ENCODE peak calls at places on chromosomes 2 and 18, in seven cellular contexts. E is mesendoderm, J is H9, B is fibroblast of lung, F is HepG2, O is colonic mucosa, Z is PC-3. G is an unnamed sample. For H3K4me1, the result is how much of the 10 kb centered on the place peaks cover.

GRCh38 chr2:67877281-67877680 is 185.5 kb downstream of the C1D start:
- DNase-seq in E (peak), J (peak), B (no peak), F (no peak), O (no peak), Z (no peak), G (peak)

GRCh38 chr18:48398074-48398473 is 11.1 kb downstream of the ZBTB7C start:
- DNase-seq in E (no peak), J (no peak), B (no peak), F (no peak), O (no peak), Z (no peak), G (no peak)

GRCh38 chr2:129758461-129759185 is 220.8 kb upstream of the RAB6C start:
- DNase-seq in E (peak), J (peak), B (no peak), F (no peak), O (no peak), Z (no peak), G (no peak)

GRCh38 chr2:204533629-204534370 is 11.5 kb upstream of the PARD3B start:
- DNase-seq in E (no peak), J (no peak), B (peak), F (no peak), O (peak), Z (peak), G (no peak)

GRCh38 chr2:161409308-161409707 is 6.8 kb upstream of the TBR1 start:
- DNase-seq in E (no peak), J (no peak), B (no peak), F (no peak), O (no peak), Z (no peak), G (no peak)

GRCh38 chr2:23850564-23851256 is 76.2 kb downstream of the ATAD2B start:
- DNase-seq in E (peak), J (no peak), B (no peak), F (no peak), O (no peak), Z (no peak), G (no peak)

GRCh38 chr18:47883771-47884413 is 46.6 kb downstream of the SMAD2 start:
- DNase-seq in E (no peak), J (no peak), B (peak), F (no peak), O (peak), Z (peak), G (no peak)

GRCh38 chr2:17543131-17543660 is 2.7 kb downstream of the VSNL1 start:
- DNase-seq in E (peak), J (peak), B (no peak), F (no peak), O (peak), Z (no peak), G (no peak)

GRCh38 chr2:64049633-64050220 is 30.5 kb upstream of the VPS54 start:
- DNase-seq in E (peak), J (peak), B (peak), F (peak), O (peak), Z (peak), G (peak)

GRCh38 chr2:191611614-191612013 is 66.3 kb upstream of the NABP1 start:
- DNase-seq in E (no peak), J (no peak), B (no peak), F (no peak), O (no peak), Z (no peak), G (no peak)

GRCh38 chr18:5393779-5394178 is 98.3 kb upstream of the ZBTB14 start:
- DNase-seq in E (peak), J (no peak), B (peak), F (no peak), O (no peak), Z (peak), G (no peak)

GRCh38 chr2:233346930-233347329 is 7.4 kb upstream of the DGKD start:
- DNase-seq in E (no peak), J (no peak), B (no peak), F (no peak), O (no peak), Z (no peak), G (no peak)

GRCh38 chr2:120599064-120599463 is 136.6 kb upstream of the GLI2 start:
- DNase-seq in E (no peak), J (no peak), B (no peak), F (no peak), O (no peak), Z (no peak), G (peak)

GRCh38 chr2:65612654-65613053 is 180.3 kb upstream of the SPRED2 start:
- DNase-seq in E (no peak), J (no peak), B (peak), F (no peak), O (no peak), Z (peak), G (no peak)

GRCh38 chr18:74241970-74242369 is 49.8 kb downstream of the CYB5A start:
- DNase-seq in E (no peak), J (no peak), B (no peak), F (no peak), O (no peak), Z (no peak), G (no peak)

GRCh38 chr2:133927894-133928293 is 326.0 kb upstream of the MGAT5 start:
- DNase-seq in E (no peak), J (no peak), B (no peak), F (no peak), O (no peak), Z (no peak), G (no peak)
- H3K27ac ChIP-seq in E (no peak), J (no peak), B (no peak), F (no peak), O (no peak), Z (no peak), G (no peak)

GRCh38 chr2:98693477-98693876 is 37.5 kb downstream of the MGAT4A start:
- DNase-seq in E (no peak), J (no peak), B (no peak), F (no peak), O (no peak), Z (no peak), G (no peak)

GRCh38 chr2:98692090-98692991 is 38.6 kb downstream of the MGAT4A start:
- DNase-seq in E (no peak), J (no peak), B (no peak), F (no peak), O (no peak), Z (no peak), G (no peak)

GRCh38 chr2:98696167-98696566 is 34.8 kb downstream of the MGAT4A start:
- DNase-seq in E (no peak), J (no peak), B (no peak), F (no peak), O (no peak), Z (no peak), G (no peak)

GRCh38 chr2:98685930-98686887 is 44.7 kb downstream of the MGAT4A start:
- DNase-seq in E (no peak), J (no peak), B (no peak), F (no peak), O (no peak), Z (no peak), G (no peak)

DNA sequence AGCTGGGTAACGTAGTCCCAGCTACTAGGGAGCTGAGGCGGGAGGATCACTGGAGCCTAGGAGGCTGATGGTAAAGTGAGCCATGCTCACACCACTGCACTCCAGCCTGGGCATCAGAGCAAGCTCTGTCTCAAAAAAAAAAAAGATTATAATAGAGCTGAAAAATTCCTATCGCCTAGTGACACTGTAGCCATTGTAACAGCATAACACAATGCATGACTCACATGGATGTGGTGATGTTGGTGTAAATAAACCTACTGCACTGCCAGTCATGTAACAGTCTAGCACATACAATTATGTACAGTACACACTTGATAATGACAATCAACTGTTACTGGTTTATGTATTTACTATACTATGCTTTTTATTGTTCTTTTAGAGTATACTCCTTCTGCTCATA is 39.6 kb downstream of the MGAT4A start:
- DNase-seq in E (no peak), J (no peak), B (no peak), F (peak), O (no peak), Z (peak), G (no peak)
- H3K4me1 ChIP-seq in E (under half), J (under half), B (under half), F (under half), O (under half), Z (under half), G (under half)

GRCh38 chr18:22102948-22103663 is 66.3 kb upstream of the GATA6 start:
- DNase-seq in E (no peak), J (no peak), B (no peak), F (no peak), O (no peak), Z (no peak), G (no peak)

GRCh38 chr18:22103664-22104031 is 65.7 kb upstream of the GATA6 start:
- DNase-seq in E (no peak), J (no peak), B (no peak), F (no peak), O (no peak), Z (no peak), G (no peak)

GRCh38 chr18:22108674-22109073 is 60.7 kb upstream of the GATA6 start:
- DNase-seq in E (peak), J (peak), B (no peak), F (peak), O (no peak), Z (no peak), G (no peak)

GRCh38 chr18:22109535-22109934 is 59.9 kb upstream of the GATA6 start:
- DNase-seq in E (no peak), J (no peak), B (no peak), F (no peak), O (no peak), Z (no peak), G (no peak)

DNA sequence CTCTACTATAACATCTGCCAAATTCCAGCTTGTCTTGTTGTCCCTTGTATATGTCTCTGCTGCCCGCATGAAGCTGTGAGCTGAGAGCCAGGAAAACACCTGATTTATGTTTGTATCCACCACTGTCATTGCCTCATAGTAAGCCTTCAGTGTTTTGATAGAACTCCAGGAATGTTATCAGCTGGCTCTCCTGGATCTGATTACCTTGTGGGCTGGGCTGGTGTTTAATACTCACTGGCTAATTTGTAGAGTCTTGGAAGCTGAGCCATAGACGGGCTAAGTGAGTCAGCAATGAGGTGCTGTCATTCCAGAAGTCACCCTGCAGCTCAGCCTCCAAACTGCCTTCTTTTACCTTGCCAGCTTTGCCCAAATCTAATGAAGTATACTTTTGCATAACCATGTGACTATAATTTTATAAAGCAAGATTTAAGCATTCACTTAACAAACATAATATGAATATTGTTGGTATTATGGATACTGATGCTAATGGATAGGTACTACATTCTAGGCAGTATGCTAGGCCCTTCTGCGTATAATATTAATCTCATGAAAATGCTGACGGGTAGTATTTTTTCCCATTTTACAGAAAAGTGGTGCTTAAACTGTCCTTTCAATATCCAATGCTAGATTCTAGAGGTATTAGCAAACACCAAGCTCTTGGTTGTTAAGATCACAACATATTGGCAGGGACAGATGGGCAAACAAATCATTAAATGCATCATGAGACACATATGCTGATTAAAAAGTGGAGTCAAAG is 62.7 kb upstream of the GATA6 start:
- DNase-seq in E (peak), J (no peak), B (no peak), F (peak), O (no peak), Z (peak), G (no peak)
- H3K9ac ChIP-seq in E (no peak), J (no peak), B (no peak), F (no peak), O (no peak), Z (no peak), G (no peak)

GRCh38 chr18:36829362-36830140 is 624 bp downstream of the KIAA1328 start:
- DNase-seq in E (no peak), J (no peak), B (peak), F (peak), O (peak), Z (peak), G (no peak)
- H3K27ac ChIP-seq in E (peak), J (no peak), B (peak), F (peak), O (peak), Z (peak), G (no peak)

GRCh38 chr2:144503221-144503620 is 16.7 kb downstream of the ZEB2 start:
- DNase-seq in E (no peak), J (no peak), B (no peak), F (no peak), O (no peak), Z (no peak), G (no peak)
- H3K4me1 ChIP-seq in E (under half), J (under half), B (under half), F (under half), O (under half), Z (under half), G (under half)

DNA sequence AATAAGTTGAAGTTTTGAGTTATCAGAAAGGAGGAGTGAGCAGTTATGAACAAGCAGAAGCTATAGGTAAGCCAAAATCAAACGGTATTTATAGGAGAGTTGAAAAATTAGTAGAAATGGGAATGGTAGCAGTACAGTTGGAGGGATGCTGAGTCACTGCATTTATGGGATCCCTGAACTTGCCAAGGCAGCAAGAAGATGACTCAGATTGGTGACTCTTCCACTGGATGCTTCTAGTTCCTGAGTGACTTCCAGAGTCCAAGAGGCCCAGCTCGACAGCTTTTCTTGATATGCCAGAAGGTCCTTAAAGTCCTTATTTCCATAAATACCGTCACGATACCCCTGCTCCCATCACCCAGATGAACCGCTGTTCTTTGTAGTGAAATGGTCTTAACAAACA is 31.1 kb upstream of the ACTR3 start:
- DNase-seq in E (no peak), J (no peak), B (peak), F (no peak), O (no peak), Z (peak), G (no peak)
- H3K9ac ChIP-seq in E (no peak), J (no peak), B (no peak), F (no peak), O (no peak), Z (no peak), G (no peak)

DNA sequence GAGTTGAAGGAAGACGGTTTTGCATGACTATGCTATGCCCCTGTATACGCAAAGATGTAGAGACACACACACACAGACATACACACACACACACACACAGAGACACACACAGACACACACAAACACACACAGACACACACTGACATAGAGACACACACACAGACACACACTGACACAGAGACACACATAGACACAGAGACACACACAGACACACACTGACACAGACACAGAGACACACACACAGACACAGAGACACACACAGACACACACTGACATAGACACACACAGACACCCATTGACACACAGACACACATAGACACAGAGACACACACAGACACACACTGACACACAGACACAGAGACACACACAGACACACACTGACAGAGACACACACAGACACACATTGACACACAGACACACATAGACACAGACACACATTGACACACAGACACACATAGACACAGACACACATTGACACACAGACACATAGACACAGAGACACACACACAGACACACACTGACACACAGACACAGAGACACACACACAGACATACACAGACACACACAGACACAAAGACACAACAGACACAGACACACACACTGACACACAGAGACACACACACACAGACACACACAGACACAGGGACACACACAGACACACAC is 121.3 kb downstream of the BCL2 start:
- DNase-seq in E (no peak), J (no peak), B (no peak), F (no peak), O (no peak), Z (no peak), G (no peak)
- H3K27ac ChIP-seq in E (no peak), J (no peak), B (no peak), F (no peak), O (no peak), Z (no peak), G (no peak)

GRCh38 chr18:76013041-76013440 is 482.0 kb downstream of the ZNF516 start:
- DNase-seq in E (no peak), J (no peak), B (no peak), F (no peak), O (no peak), Z (no peak), G (no peak)

DNA sequence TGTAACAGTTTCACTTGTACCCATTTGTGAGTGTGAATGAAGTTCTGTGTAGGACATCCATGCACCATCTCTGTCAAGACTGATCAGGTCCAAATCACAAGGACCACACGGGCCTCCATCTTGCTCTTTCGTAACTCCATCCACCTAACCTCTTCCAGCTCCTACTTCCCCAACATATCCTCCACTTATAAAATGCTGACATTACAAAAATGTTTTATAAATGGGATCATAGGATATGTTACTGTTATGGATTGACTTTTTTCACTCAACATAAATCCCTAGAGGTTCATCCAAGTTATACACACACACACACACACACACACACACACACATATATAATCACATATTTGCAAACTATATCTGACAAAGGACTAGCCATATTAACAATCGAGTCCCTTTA is 476.8 kb downstream of the ZNF516 start:
- DNase-seq in E (no peak), J (no peak), B (no peak), F (no peak), O (no peak), Z (no peak), G (no peak)
- H3K4me1 ChIP-seq in E (under half), J (under half), B (under half), F (under half), O (under half), Z (under half), G (under half)